ENCODE peak calls at places on chromosome 13, in six cellular contexts. S, V, M, L, Z and T are unnamed samples. For H3K27me3, the result is how much of the 10 kb centered on the place peaks cover.

GRCh38 chr13:46211521-46212351 is at the start of gene LRRC63:
- DNase-seq in S (peak), V (no peak), M (peak), L (no peak), Z (peak), T (peak)

GRCh38 chr13:95791084-95791722 is 114.3 kb downstream of the DNAJC3 start:
- DNase-seq in S (no peak), V (no peak), M (no peak), L (no peak), Z (no peak), T (no peak)

GRCh38 chr13:26591672-26592071 is 34.2 kb downstream of the WASF3 start:
- DNase-seq in S (no peak), V (no peak), M (no peak), L (no peak), Z (no peak), T (no peak)

GRCh38 chr13:97109841-97110492 is 112.2 kb upstream of the MBNL2 start:
- DNase-seq in S (peak), V (peak), M (peak), L (peak), Z (peak), T (peak)

GRCh38 chr13:88704600-88705275 is 1033.6 kb downstream of the SLITRK5 start:
- DNase-seq in S (no peak), V (no peak), M (peak), L (no peak), Z (peak), T (no peak)

GRCh38 chr13:29594310-29594709 is 1.2 kb downstream of the SLC7A1 start:
- DNase-seq in S (no peak), V (peak), M (peak), L (no peak), Z (peak), T (peak)

GRCh38 chr13:110134801-110135200 is 172.2 kb downstream of the COL4A1 start:
- DNase-seq in S (no peak), V (no peak), M (peak), L (no peak), Z (peak), T (no peak)

GRCh38 chr13:71089105-71089504 is 777.9 kb downstream of the DACH1 start:
- DNase-seq in S (no peak), V (no peak), M (no peak), L (no peak), Z (no peak), T (no peak)

GRCh38 chr13:40657961-40658360 is 8.5 kb downstream of the FOXO1 start:
- DNase-seq in S (no peak), V (no peak), M (no peak), L (no peak), Z (no peak), T (no peak)

GRCh38 chr13:25839356-25839755 is 212.5 kb downstream of the SHISA2 start:
- DNase-seq in S (no peak), V (no peak), M (no peak), L (no peak), Z (no peak), T (no peak)

GRCh38 chr13:77724092-77724491 is 26.6 kb downstream of the SLAIN1 start:
- DNase-seq in S (no peak), V (no peak), M (no peak), L (no peak), Z (no peak), T (no peak)

GRCh38 chr13:67366533-67366932 is 136.4 kb upstream of the PCDH9 start:
- DNase-seq in S (no peak), V (peak), M (no peak), L (no peak), Z (no peak), T (no peak)

GRCh38 chr13:46142692-46143238 is 37.9 kb upstream of the CPB2 start:
- DNase-seq in S (no peak), V (no peak), M (no peak), L (no peak), Z (no peak), T (no peak)

GRCh38 chr13:98570929-98571372 is 6.0 kb downstream of the STK24 start:
- DNase-seq in S (no peak), V (no peak), M (peak), L (no peak), Z (no peak), T (no peak)

GRCh38 chr13:60654405-60654804 is 257.4 kb downstream of the TDRD3 start:
- DNase-seq in S (no peak), V (no peak), M (peak), L (no peak), Z (peak), T (no peak)

GRCh38 chr13:39876258-39876657 is 220.8 kb downstream of the COG6 start:
- DNase-seq in S (no peak), V (peak), M (peak), L (no peak), Z (peak), T (no peak)

GRCh38 chr13:97976551-97977375 is 23.3 kb downstream of the IPO5 start:
- DNase-seq in S (peak), V (no peak), M (peak), L (no peak), Z (peak), T (peak)

GRCh38 chr13:40221460-40222201 is 444.8 kb downstream of the FOXO1 start:
- DNase-seq in S (no peak), V (no peak), M (peak), L (no peak), Z (no peak), T (no peak)

GRCh38 chr13:46106839-46107371 is 2.1 kb upstream of the CPB2 start:
- DNase-seq in S (no peak), V (no peak), M (no peak), L (no peak), Z (peak), T (no peak)

GRCh38 chr13:35733832-35734231 is 257.3 kb upstream of the MAB21L1 start:
- DNase-seq in S (no peak), V (no peak), M (no peak), L (no peak), Z (no peak), T (no peak)

GRCh38 chr13:36778083-36778671 is 40.8 kb upstream of the RFXAP start:
- DNase-seq in S (peak), V (peak), M (peak), L (no peak), Z (peak), T (peak)

GRCh38 chr13:111512707-111513106 is 192.3 kb downstream of the TEX29 start:
- DNase-seq in S (peak), V (no peak), M (no peak), L (no peak), Z (no peak), T (no peak)

GRCh38 chr13:20438801-20439200 is 86.9 kb downstream of the CRYL1 start:
- DNase-seq in S (no peak), V (no peak), M (no peak), L (no peak), Z (no peak), T (no peak)

GRCh38 chr13:43268632-43269031 is 245.2 kb downstream of the DNAJC15 start:
- DNase-seq in S (no peak), V (no peak), M (no peak), L (no peak), Z (no peak), T (no peak)

GRCh38 chr13:111339366-111340143 is 19.1 kb downstream of the TEX29 start:
- DNase-seq in S (peak), V (no peak), M (no peak), L (no peak), Z (no peak), T (no peak)

GRCh38 chr13:100646030-100646673 is 28.4 kb downstream of the TMTC4 start:
- DNase-seq in S (no peak), V (peak), M (peak), L (no peak), Z (peak), T (no peak)

GRCh38 chr13:98856983-98857382 is 104.5 kb upstream of the SLC15A1 start:
- DNase-seq in S (no peak), V (no peak), M (no peak), L (no peak), Z (no peak), T (no peak)

GRCh38 chr13:42633495-42633894 is 59.5 kb downstream of the TNFSF11 start:
- DNase-seq in S (no peak), V (peak), M (peak), L (no peak), Z (no peak), T (no peak)

GRCh38 chr13:51154029-51154555 is 43.0 kb upstream of the C13orf42 start:
- DNase-seq in S (no peak), V (peak), M (peak), L (no peak), Z (no peak), T (no peak)

GRCh38 chr13:26228080-26228479 is 6.0 kb upstream of the RNF6 start:
- DNase-seq in S (no peak), V (no peak), M (no peak), L (no peak), Z (no peak), T (no peak)

GRCh38 chr13:24612726-24613125 is 67.5 kb upstream of the ATP12A start:
- DNase-seq in S (no peak), V (no peak), M (no peak), L (no peak), Z (no peak), T (no peak)

GRCh38 chr13:44693156-44693826 is 117.2 kb upstream of the TSC22D1 start:
- DNase-seq in S (no peak), V (no peak), M (no peak), L (no peak), Z (no peak), T (no peak)

GRCh38 chr13:52405767-52406494 is at the start of gene THSD1:
- DNase-seq in S (peak), V (peak), M (no peak), L (no peak), Z (peak), T (peak)

GRCh38 chr13:105442941-105443340 is 1092.5 kb downstream of the EFNB2 start:
- DNase-seq in S (no peak), V (peak), M (peak), L (no peak), Z (peak), T (no peak)

GRCh38 chr13:90867336-90867683 is 480.2 kb upstream of the MIR17HG start:
- DNase-seq in S (peak), V (peak), M (peak), L (peak), Z (peak), T (peak)

GRCh38 chr13:99442273-99442895 is 58.9 kb upstream of the TM9SF2 start:
- DNase-seq in S (no peak), V (peak), M (peak), L (no peak), Z (peak), T (peak)

GRCh38 chr13:90585392-90585791 is 762.1 kb upstream of the MIR17HG start:
- DNase-seq in S (no peak), V (no peak), M (no peak), L (no peak), Z (no peak), T (no peak)

GRCh38 chr13:43020794-43021193 is 2.6 kb upstream of the DNAJC15 start:
- DNase-seq in S (no peak), V (no peak), M (no peak), L (no peak), Z (no peak), T (no peak)

GRCh38 chr13:96963786-96964475 is 30.3 kb downstream of the OXGR1 start:
- DNase-seq in S (no peak), V (no peak), M (no peak), L (no peak), Z (no peak), T (no peak)

DNA sequence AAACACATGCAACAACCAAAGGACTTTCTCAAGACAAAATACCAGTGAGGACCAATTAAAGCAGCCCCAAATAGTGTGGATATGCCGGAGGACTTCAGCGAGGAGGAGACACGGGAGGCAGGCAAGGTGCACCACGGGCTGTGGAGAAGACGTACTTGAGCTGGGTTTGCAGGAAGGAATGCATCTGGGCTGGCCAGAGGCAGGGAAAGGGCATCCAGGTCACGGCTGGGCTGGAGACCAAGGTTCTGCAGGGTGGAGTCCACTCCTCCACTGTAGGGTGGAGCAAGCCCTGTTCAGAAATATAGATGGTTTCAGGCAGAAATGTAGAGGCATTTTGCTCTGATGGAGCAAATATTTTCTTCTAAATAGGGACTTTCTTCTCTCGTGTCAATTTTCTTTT is 36.6 kb upstream of the MEDAG start:
- DNase-seq in S (no peak), V (peak), M (no peak), L (no peak), Z (no peak), T (no peak)
- H2BK5ac ChIP-seq in S (no peak), V (peak), M (no peak), L (no peak), Z (no peak), T (no peak)

DNA sequence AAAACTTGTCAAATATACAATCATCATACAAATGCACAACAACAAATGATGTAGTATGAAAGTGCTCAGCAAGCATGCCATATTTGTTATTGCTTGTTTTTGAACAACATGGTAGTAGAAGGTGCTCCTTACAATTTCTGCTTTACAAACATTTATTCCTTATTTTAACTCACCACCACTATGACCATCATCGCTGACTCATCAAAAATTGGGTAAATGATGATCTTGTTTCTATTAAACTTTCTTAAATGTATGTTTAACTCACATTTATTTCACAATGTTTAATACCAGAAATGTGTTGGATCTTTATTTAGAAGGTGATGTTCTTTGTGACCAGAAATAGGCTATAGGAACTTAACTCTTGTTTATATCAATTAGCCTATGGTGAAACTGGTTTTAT is 45.5 kb downstream of the KCNRG start:
- DNase-seq in S (no peak), V (no peak), M (no peak), L (no peak), Z (no peak), T (no peak)
- H3K27me3 ChIP-seq in S (under half), V (under half), M (under half), L (under half), Z (under half), T (under half)

GRCh38 chr13:74035881-74036280 is 98.3 kb downstream of the KLF12 start:
- DNase-seq in S (no peak), V (no peak), M (no peak), L (no peak), Z (peak), T (no peak)
- H3K18ac ChIP-seq in S (no peak), V (no peak), M (no peak), L (peak), Z (no peak), T (no peak)

DNA sequence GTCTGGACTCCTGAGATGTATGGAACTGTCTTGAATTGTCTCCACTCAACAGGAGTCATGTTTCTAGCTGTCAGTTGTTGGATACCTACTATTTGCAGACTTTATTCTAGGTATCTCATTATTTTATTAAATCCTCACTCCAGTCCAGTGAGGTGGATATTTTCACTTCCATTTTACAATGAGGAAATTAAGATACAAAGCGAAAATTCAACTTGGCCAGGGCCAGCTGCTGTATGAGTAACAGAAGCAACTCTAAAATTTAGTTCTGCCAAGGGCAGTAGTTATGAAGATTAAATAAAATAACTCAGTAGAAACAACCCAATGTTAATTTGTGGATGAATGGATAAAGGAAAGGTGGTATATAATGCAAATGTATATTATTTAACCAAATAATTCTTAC is 12.6 kb upstream of the NDFIP2 start:
- DNase-seq in S (no peak), V (no peak), M (no peak), L (no peak), Z (no peak), T (no peak)
- H2BK5ac ChIP-seq in S (no peak), V (no peak), M (no peak), L (no peak), Z (no peak), T (no peak)

DNA sequence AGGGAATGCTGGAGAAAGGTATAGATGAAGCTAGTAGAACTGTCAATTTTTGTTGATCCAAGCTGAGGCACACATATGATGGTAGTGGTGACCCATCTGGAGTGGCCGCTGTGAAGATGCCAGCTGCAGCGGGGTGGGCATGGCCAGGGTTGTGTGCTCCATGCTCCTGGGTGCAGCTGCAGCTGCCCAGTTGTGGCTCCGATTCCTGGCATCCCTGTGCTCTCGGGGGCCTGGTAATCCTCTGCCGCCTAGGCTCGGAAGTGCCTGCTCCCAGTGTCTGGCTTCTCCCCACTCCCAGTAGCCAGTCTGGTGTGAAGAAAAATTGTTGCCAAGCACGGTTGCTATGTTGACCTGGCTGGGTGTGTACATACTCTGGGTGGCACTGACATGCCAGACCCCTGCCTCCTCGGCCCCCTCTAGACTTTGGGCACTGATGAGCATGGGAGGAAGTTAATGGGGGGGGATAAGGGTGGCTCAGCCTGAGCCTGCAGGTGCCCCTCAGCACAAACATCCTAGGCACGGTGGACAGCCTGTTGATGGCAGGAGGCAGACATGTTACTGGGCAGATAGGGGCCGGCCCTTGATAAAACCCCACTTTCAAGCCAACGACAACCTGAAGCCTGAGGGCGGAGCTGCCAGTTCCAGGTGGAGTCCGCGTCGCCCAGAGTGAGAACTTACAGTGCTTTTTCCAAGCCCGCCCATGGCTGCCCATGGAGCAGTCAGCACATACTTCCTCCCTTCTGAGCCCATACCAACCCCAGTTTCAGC is 1400.7 kb downstream of the PCDH9 start:
- DNase-seq in S (no peak), V (no peak), M (no peak), L (no peak), Z (no peak), T (no peak)
- H3K27me3 ChIP-seq in S (under half), V (under half), M (under half), L (under half), Z (under half), T (under half)

DNA sequence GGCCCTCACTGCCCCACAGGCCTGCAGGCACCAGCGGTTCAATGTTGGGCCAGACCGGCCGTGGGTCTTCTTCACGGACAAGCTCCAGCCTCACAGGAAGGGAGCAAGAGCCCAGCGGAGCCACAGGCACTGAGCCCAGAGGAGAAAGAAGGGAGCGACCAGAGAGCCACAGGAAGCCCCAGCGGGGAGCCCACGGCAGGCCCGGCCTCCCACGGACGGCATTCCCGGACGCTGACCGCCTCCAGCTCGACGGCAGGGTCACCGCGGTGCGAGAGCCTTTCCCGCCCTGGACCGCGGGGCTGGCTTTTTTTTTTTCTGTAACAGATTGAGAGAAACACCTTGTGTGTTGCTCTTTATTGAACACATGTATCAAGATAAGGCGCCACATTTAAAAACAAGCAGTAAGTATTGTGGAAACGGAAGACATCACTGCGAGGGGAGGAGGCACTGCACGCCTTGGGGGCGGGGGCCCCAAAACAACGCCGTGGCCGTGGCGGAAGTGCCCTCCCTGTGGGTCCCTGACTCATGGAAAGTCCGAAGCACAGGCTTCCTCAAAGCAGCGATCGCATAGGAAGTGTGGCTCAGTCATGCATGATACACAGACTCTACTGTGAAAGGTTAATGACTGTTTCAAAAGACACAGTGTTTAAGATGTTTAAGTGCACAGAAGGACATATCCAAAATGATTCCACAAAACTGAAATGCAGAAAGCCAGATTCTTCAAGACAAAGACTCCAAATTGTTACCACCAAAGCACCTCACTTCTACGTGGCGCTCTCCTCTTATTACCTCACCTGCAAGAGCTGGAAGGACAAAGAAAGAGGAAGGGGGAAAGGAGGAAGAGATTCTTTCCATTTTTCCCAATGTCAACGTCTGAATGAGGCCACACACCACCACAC is 3.5 kb downstream of the RASA3 start:
- DNase-seq in S (no peak), V (peak), M (peak), L (no peak), Z (no peak), T (no peak)
- H3K18ac ChIP-seq in S (no peak), V (peak), M (peak), L (no peak), Z (peak), T (peak)